ENCODE peak calls at places on chromosomes 13 and 19, in six cellular contexts. One of them, this sample, is unnamed.

GRCh38 chr19:55319786-55320185 is 5.4 kb downstream of the TMEM150B start:
- DNase-seq in astrocyte of the spinal cord: peak; percentile 30
- DNase-seq in effector memory CD4-positive, alpha-beta T cell: no peak
- DNase-seq in HT-29: peak; percentile 33
- DNase-seq in progenitor cell of endocrine pancreas: peak; percentile 67
- DNase-seq in CD8-positive, alpha-beta T cell: no peak
- DNase-seq in this sample: peak; percentile 16

GRCh38 chr19:54653181-54653809 is 9.5 kb upstream of the LILRB4 start:
- DNase-seq in effector memory CD4-positive, alpha-beta T cell: no peak
- DNase-seq in astrocyte of the spinal cord: peak; percentile 3
- DNase-seq in CD8-positive, alpha-beta T cell: no peak
- DNase-seq in progenitor cell of endocrine pancreas: no peak
- DNase-seq in HT-29: peak; percentile 70
- DNase-seq in this sample: peak; percentile 28

GRCh38 chr13:76795701-76796695 is 90.2 kb downstream of the KCTD12 start:
- DNase-seq in CD8-positive, alpha-beta T cell: no peak
- DNase-seq in HT-29: peak; percentile 68
- DNase-seq in astrocyte of the spinal cord: peak; percentile 28
- DNase-seq in effector memory CD4-positive, alpha-beta T cell: no peak
- DNase-seq in progenitor cell of endocrine pancreas: no peak
- DNase-seq in this sample: no peak

GRCh38 chr13:99005609-99006008 is 27.7 kb upstream of the DOCK9 start:
- DNase-seq in CD8-positive, alpha-beta T cell: no peak
- DNase-seq in progenitor cell of endocrine pancreas: no peak
- DNase-seq in HT-29: no peak
- DNase-seq in effector memory CD4-positive, alpha-beta T cell: no peak
- DNase-seq in astrocyte of the spinal cord: no peak
- DNase-seq in this sample: no peak

GRCh38 chr19:39949026-39949747 is 14.8 kb upstream of the FCGBP start:
- DNase-seq in CD8-positive, alpha-beta T cell: no peak
- DNase-seq in progenitor cell of endocrine pancreas: no peak
- DNase-seq in HT-29: no peak
- DNase-seq in astrocyte of the spinal cord: no peak
- DNase-seq in effector memory CD4-positive, alpha-beta T cell: no peak
- DNase-seq in this sample: no peak

GRCh38 chr13:110712081-110712848 is 1.2 kb upstream of the ING1 start:
- DNase-seq in progenitor cell of endocrine pancreas: peak; percentile 78
- DNase-seq in HT-29: peak; percentile 97
- DNase-seq in astrocyte of the spinal cord: peak; percentile 90
- DNase-seq in effector memory CD4-positive, alpha-beta T cell: peak; percentile 84
- DNase-seq in CD8-positive, alpha-beta T cell: peak; percentile 74
- DNase-seq in this sample: peak; percentile 87

GRCh38 chr13:36344173-36344572 is 2.0 kb downstream of the SPART start:
- DNase-seq in effector memory CD4-positive, alpha-beta T cell: no peak
- DNase-seq in astrocyte of the spinal cord: no peak
- DNase-seq in CD8-positive, alpha-beta T cell: no peak
- DNase-seq in progenitor cell of endocrine pancreas: no peak
- DNase-seq in HT-29: no peak
- DNase-seq in this sample: no peak

GRCh38 chr13:19818223-19818842 is 35.6 kb upstream of the PSPC1 start:
- DNase-seq in CD8-positive, alpha-beta T cell: no peak
- DNase-seq in progenitor cell of endocrine pancreas: peak; percentile 70
- DNase-seq in HT-29: peak; percentile 35
- DNase-seq in effector memory CD4-positive, alpha-beta T cell: peak; percentile 2
- DNase-seq in astrocyte of the spinal cord: peak; percentile 18
- DNase-seq in this sample: no peak

GRCh38 chr19:13381827-13382632 is 124.2 kb downstream of the CACNA1A start:
- DNase-seq in astrocyte of the spinal cord: no peak
- DNase-seq in HT-29: no peak
- DNase-seq in CD8-positive, alpha-beta T cell: no peak
- DNase-seq in progenitor cell of endocrine pancreas: no peak
- DNase-seq in effector memory CD4-positive, alpha-beta T cell: no peak
- DNase-seq in this sample: no peak